ENCODE peak calls at places on chromosomes 13 and 19, in seven cellular contexts. One of them, this sample, is unnamed.

GRCh38 chr13:33392794-33393371 is 107.3 kb upstream of the STARD13 start:
- DNase-seq in NCI-H748 treated with DMSO at 0.1 percent for 48 hours: no peak
- DNase-seq in activated gamma-delta T cell treated with Interleukin-2 at 50 U/mL for 16 hours: no peak
- DNase-seq in GM19239: no peak
- DNase-seq in activated CD8-positive, alpha-beta memory T cell treated with anti-CD3 and anti-CD28 coated beads for 4 hours: no peak
- DNase-seq in NT2/D1: no peak
- DNase-seq in KG1: no peak
- DNase-seq in this sample: no peak

GRCh38 chr19:23403581-23404324 is 8.5 kb upstream of the ZNF91 start:
- DNase-seq in NCI-H748 treated with DMSO at 0.1 percent for 48 hours: no peak
- DNase-seq in activated gamma-delta T cell treated with Interleukin-2 at 50 U/mL for 16 hours: no peak
- DNase-seq in GM19239: no peak
- DNase-seq in activated CD8-positive, alpha-beta memory T cell treated with anti-CD3 and anti-CD28 coated beads for 4 hours: no peak
- DNase-seq in NT2/D1: no peak
- DNase-seq in KG1: no peak
- DNase-seq in this sample: no peak

GRCh38 chr13:99078014-99078771 is 100.3 kb upstream of the DOCK9 start:
- DNase-seq in NCI-H748 treated with DMSO at 0.1 percent for 48 hours: no peak
- DNase-seq in activated gamma-delta T cell treated with Interleukin-2 at 50 U/mL for 16 hours: no peak
- DNase-seq in GM19239: no peak
- DNase-seq in activated CD8-positive, alpha-beta memory T cell treated with anti-CD3 and anti-CD28 coated beads for 4 hours: no peak
- DNase-seq in NT2/D1: no peak
- DNase-seq in KG1: no peak
- DNase-seq in this sample: no peak

GRCh38 chr19:17861542-17862402 is 2.1 kb downstream of the RPL18A start:
- DNase-seq in NCI-H748 treated with DMSO at 0.1 percent for 48 hours: no peak
- DNase-seq in activated gamma-delta T cell treated with Interleukin-2 at 50 U/mL for 16 hours: no peak
- DNase-seq in GM19239: no peak
- DNase-seq in activated CD8-positive, alpha-beta memory T cell treated with anti-CD3 and anti-CD28 coated beads for 4 hours: no peak
- DNase-seq in NT2/D1: no peak
- DNase-seq in KG1: no peak
- DNase-seq in this sample: no peak

GRCh38 chr19:1027020-1027952 is 878 bp downstream of the CNN2 start:
- DNase-seq in NCI-H748 treated with DMSO at 0.1 percent for 48 hours: no peak
- DNase-seq in activated gamma-delta T cell treated with Interleukin-2 at 50 U/mL for 16 hours: no peak
- DNase-seq in GM19239: no peak
- DNase-seq in activated CD8-positive, alpha-beta memory T cell treated with anti-CD3 and anti-CD28 coated beads for 4 hours: no peak
- DNase-seq in NT2/D1: no peak
- DNase-seq in KG1: peak
- DNase-seq in this sample: no peak

GRCh38 chr19:45179063-45179847 is 671 bp downstream of the BLOC1S3 start:
- DNase-seq in NCI-H748 treated with DMSO at 0.1 percent for 48 hours: no peak
- DNase-seq in activated gamma-delta T cell treated with Interleukin-2 at 50 U/mL for 16 hours: peak
- DNase-seq in GM19239: no peak
- DNase-seq in activated CD8-positive, alpha-beta memory T cell treated with anti-CD3 and anti-CD28 coated beads for 4 hours: no peak
- DNase-seq in NT2/D1: no peak
- DNase-seq in KG1: peak
- DNase-seq in this sample: no peak

GRCh38 chr13:47632311-47632710 is 368.8 kb downstream of the SUCLA2 start:
- DNase-seq in NCI-H748 treated with DMSO at 0.1 percent for 48 hours: no peak
- DNase-seq in activated gamma-delta T cell treated with Interleukin-2 at 50 U/mL for 16 hours: no peak
- DNase-seq in GM19239: no peak
- DNase-seq in activated CD8-positive, alpha-beta memory T cell treated with anti-CD3 and anti-CD28 coated beads for 4 hours: no peak
- DNase-seq in NT2/D1: no peak
- DNase-seq in KG1: no peak
- DNase-seq in this sample: no peak

GRCh38 chr19:50266896-50267295 is 62.3 kb downstream of the KCNC3 start:
- DNase-seq in NCI-H748 treated with DMSO at 0.1 percent for 48 hours: no peak
- DNase-seq in activated gamma-delta T cell treated with Interleukin-2 at 50 U/mL for 16 hours: no peak
- DNase-seq in GM19239: peak
- DNase-seq in activated CD8-positive, alpha-beta memory T cell treated with anti-CD3 and anti-CD28 coated beads for 4 hours: no peak
- DNase-seq in NT2/D1: peak
- DNase-seq in KG1: no peak
- DNase-seq in this sample: no peak

GRCh38 chr19:16249826-16250434 is 52.2 kb downstream of the AP1M1 start:
- DNase-seq in NCI-H748 treated with DMSO at 0.1 percent for 48 hours: no peak
- DNase-seq in activated gamma-delta T cell treated with Interleukin-2 at 50 U/mL for 16 hours: no peak
- DNase-seq in GM19239: no peak
- DNase-seq in activated CD8-positive, alpha-beta memory T cell treated with anti-CD3 and anti-CD28 coated beads for 4 hours: no peak
- DNase-seq in NT2/D1: no peak
- DNase-seq in KG1: no peak
- DNase-seq in this sample: no peak

GRCh38 chr13:67416047-67416925 is 186.2 kb upstream of the PCDH9 start:
- DNase-seq in NCI-H748 treated with DMSO at 0.1 percent for 48 hours: no peak
- DNase-seq in activated gamma-delta T cell treated with Interleukin-2 at 50 U/mL for 16 hours: no peak
- DNase-seq in GM19239: peak
- DNase-seq in activated CD8-positive, alpha-beta memory T cell treated with anti-CD3 and anti-CD28 coated beads for 4 hours: no peak
- DNase-seq in NT2/D1: peak
- DNase-seq in KG1: no peak
- DNase-seq in this sample: no peak

GRCh38 chr13:34161829-34162544 is 344.0 kb downstream of the RFC3 start:
- DNase-seq in NCI-H748 treated with DMSO at 0.1 percent for 48 hours: peak
- DNase-seq in activated gamma-delta T cell treated with Interleukin-2 at 50 U/mL for 16 hours: no peak
- DNase-seq in GM19239: no peak
- DNase-seq in activated CD8-positive, alpha-beta memory T cell treated with anti-CD3 and anti-CD28 coated beads for 4 hours: no peak
- DNase-seq in NT2/D1: no peak
- DNase-seq in KG1: no peak
- DNase-seq in this sample: no peak

GRCh38 chr13:68927387-68928026 is 1180.1 kb upstream of the ATXN8OS start:
- DNase-seq in NCI-H748 treated with DMSO at 0.1 percent for 48 hours: peak
- DNase-seq in activated gamma-delta T cell treated with Interleukin-2 at 50 U/mL for 16 hours: no peak
- DNase-seq in GM19239: no peak
- DNase-seq in activated CD8-positive, alpha-beta memory T cell treated with anti-CD3 and anti-CD28 coated beads for 4 hours: no peak
- DNase-seq in NT2/D1: peak
- DNase-seq in KG1: no peak
- DNase-seq in this sample: no peak

GRCh38 chr19:44212250-44212864 is at the start of gene ZNF227:
- DNase-seq in NCI-H748 treated with DMSO at 0.1 percent for 48 hours: peak
- DNase-seq in activated gamma-delta T cell treated with Interleukin-2 at 50 U/mL for 16 hours: peak
- DNase-seq in GM19239: peak
- DNase-seq in activated CD8-positive, alpha-beta memory T cell treated with anti-CD3 and anti-CD28 coated beads for 4 hours: peak
- DNase-seq in NT2/D1: peak
- DNase-seq in KG1: peak
- DNase-seq in this sample: peak

GRCh38 chr19:52703917-52704316 is 30.9 kb downstream of the ZNF611 start:
- DNase-seq in NCI-H748 treated with DMSO at 0.1 percent for 48 hours: no peak
- DNase-seq in activated gamma-delta T cell treated with Interleukin-2 at 50 U/mL for 16 hours: no peak
- DNase-seq in GM19239: no peak
- DNase-seq in activated CD8-positive, alpha-beta memory T cell treated with anti-CD3 and anti-CD28 coated beads for 4 hours: no peak
- DNase-seq in NT2/D1: no peak
- DNase-seq in KG1: no peak
- DNase-seq in this sample: no peak

GRCh38 chr19:43754312-43754561 is 525 bp downstream of the SMG9 start:
- DNase-seq in NCI-H748 treated with DMSO at 0.1 percent for 48 hours: no peak
- DNase-seq in activated gamma-delta T cell treated with Interleukin-2 at 50 U/mL for 16 hours: no peak
- DNase-seq in GM19239: no peak
- DNase-seq in activated CD8-positive, alpha-beta memory T cell treated with anti-CD3 and anti-CD28 coated beads for 4 hours: no peak
- DNase-seq in NT2/D1: no peak
- DNase-seq in KG1: no peak
- DNase-seq in this sample: no peak

GRCh38 chr19:45114116-45114515 is 21.1 kb downstream of the PPP1R37 start:
- DNase-seq in NCI-H748 treated with DMSO at 0.1 percent for 48 hours: no peak
- DNase-seq in activated gamma-delta T cell treated with Interleukin-2 at 50 U/mL for 16 hours: no peak
- DNase-seq in GM19239: no peak
- DNase-seq in activated CD8-positive, alpha-beta memory T cell treated with anti-CD3 and anti-CD28 coated beads for 4 hours: no peak
- DNase-seq in NT2/D1: no peak
- DNase-seq in KG1: no peak
- DNase-seq in this sample: no peak

GRCh38 chr19:1250374-1251232 is 2.2 kb downstream of the MIDN start:
- DNase-seq in NCI-H748 treated with DMSO at 0.1 percent for 48 hours: no peak
- DNase-seq in activated gamma-delta T cell treated with Interleukin-2 at 50 U/mL for 16 hours: peak
- DNase-seq in GM19239: no peak
- DNase-seq in activated CD8-positive, alpha-beta memory T cell treated with anti-CD3 and anti-CD28 coated beads for 4 hours: no peak
- DNase-seq in NT2/D1: peak
- DNase-seq in KG1: no peak
- DNase-seq in this sample: no peak

GRCh38 chr19:49690656-49691242 is at the start of gene CPT1C:
- DNase-seq in NCI-H748 treated with DMSO at 0.1 percent for 48 hours: peak
- DNase-seq in activated gamma-delta T cell treated with Interleukin-2 at 50 U/mL for 16 hours: peak
- DNase-seq in GM19239: no peak
- DNase-seq in activated CD8-positive, alpha-beta memory T cell treated with anti-CD3 and anti-CD28 coated beads for 4 hours: no peak
- DNase-seq in NT2/D1: no peak
- DNase-seq in KG1: no peak
- DNase-seq in this sample: no peak

GRCh38 chr13:109256866-109257760 is 529.3 kb downstream of the IRS2 start:
- DNase-seq in NCI-H748 treated with DMSO at 0.1 percent for 48 hours: no peak
- DNase-seq in activated gamma-delta T cell treated with Interleukin-2 at 50 U/mL for 16 hours: no peak
- DNase-seq in GM19239: no peak
- DNase-seq in activated CD8-positive, alpha-beta memory T cell treated with anti-CD3 and anti-CD28 coated beads for 4 hours: no peak
- DNase-seq in NT2/D1: no peak
- DNase-seq in KG1: no peak
- DNase-seq in this sample: no peak

GRCh38 chr19:33785795-33786194 is 10.9 kb upstream of the KCTD15 start:
- DNase-seq in NCI-H748 treated with DMSO at 0.1 percent for 48 hours: no peak
- DNase-seq in activated gamma-delta T cell treated with Interleukin-2 at 50 U/mL for 16 hours: no peak
- DNase-seq in GM19239: no peak
- DNase-seq in activated CD8-positive, alpha-beta memory T cell treated with anti-CD3 and anti-CD28 coated beads for 4 hours: no peak
- DNase-seq in NT2/D1: no peak
- DNase-seq in KG1: no peak
- DNase-seq in this sample: no peak